ENCODE peak calls at places on chromosomes 13 and 19, in seven cellular contexts. Q is B cell, W is K562, D is HS-27A, L is T47D, R is colonic mucosa, Y is NCI-H69. S is an unnamed sample.

GRCh38 chr19:30662211-30662861 is 290.2 kb downstream of the ZNF536 start:
- DNase-seq in Q (no peak), W (no peak), D (no peak), L (no peak), R (no peak), Y (no peak), S (peak; percentile 23)

GRCh38 chr19:16637535-16637934 is 9.5 kb upstream of the MED26 start:
- DNase-seq in Q (no peak), W (no peak), D (no peak), L (no peak), R (no peak), Y (peak; percentile 93), S (peak; percentile 25)

GRCh38 chr13:98821372-98822237 is 69.1 kb upstream of the SLC15A1 start:
- DNase-seq in Q (no peak), W (no peak), D (no peak), L (no peak), R (peak; percentile 31), Y (no peak), S (no peak)

GRCh38 chr19:54521022-54521859 is 18.6 kb downstream of the LAIR2 start:
- DNase-seq in Q (no peak), W (no peak), D (no peak), L (no peak), R (no peak), Y (no peak), S (no peak)

GRCh38 chr19:6589711-6590457 is 1.1 kb downstream of the CD70 start:
- DNase-seq in Q (peak; percentile 44), W (no peak), D (no peak), L (no peak), R (no peak), Y (no peak), S (no peak)

GRCh38 chr19:40283414-40284250 is 1.5 kb downstream of the AKT2 start:
- DNase-seq in Q (no peak), W (peak; percentile 19), D (no peak), L (no peak), R (peak; percentile 31), Y (no peak), S (no peak)

GRCh38 chr13:87810920-87811344 is 139.8 kb downstream of the SLITRK5 start:
- DNase-seq in Q (no peak), W (no peak), D (no peak), L (peak; percentile 72), R (peak; percentile 16), Y (peak; percentile 64), S (peak; percentile 39)

GRCh38 chr19:17488593-17489391 is 18.5 kb downstream of the SLC27A1 start:
- DNase-seq in Q (peak; percentile 74), W (peak; percentile 97), D (no peak), L (peak; percentile 94), R (peak; percentile 94), Y (peak; percentile 97), S (peak; percentile 87)

GRCh38 chr13:35165205-35165604 is 223.1 kb downstream of the NBEA start:
- DNase-seq in Q (no peak), W (no peak), D (no peak), L (no peak), R (no peak), Y (no peak), S (no peak)

GRCh38 chr19:23776507-23777205 is 18.0 kb upstream of the ZNF681 start:
- DNase-seq in Q (no peak), W (no peak), D (no peak), L (no peak), R (no peak), Y (no peak), S (no peak)

GRCh38 chr19:18995804-18996241 is 37.5 kb downstream of the SUGP2 start:
- DNase-seq in Q (no peak), W (peak; percentile 67), D (peak; percentile 30), L (peak; percentile 37), R (peak; percentile 40), Y (peak; percentile 55), S (peak; percentile 81)

GRCh38 chr19:41307954-41308449 is 2.0 kb upstream of the CCDC97 start:
- DNase-seq in Q (no peak), W (no peak), D (no peak), L (no peak), R (no peak), Y (no peak), S (no peak)

GRCh38 chr19:52221831-52222375 is 32.1 kb downstream of the PPP2R1A start:
- DNase-seq in Q (no peak), W (no peak), D (no peak), L (no peak), R (no peak), Y (no peak), S (no peak)

GRCh38 chr13:20414475-20415287 is 111.0 kb downstream of the CRYL1 start:
- DNase-seq in Q (no peak), W (no peak), D (no peak), L (no peak), R (no peak), Y (no peak), S (no peak)

GRCh38 chr13:35720690-35721554 is 244.4 kb upstream of the MAB21L1 start:
- DNase-seq in Q (no peak), W (peak; percentile 75), D (no peak), L (peak; percentile 34), R (peak; percentile 53), Y (peak; percentile 74), S (peak; percentile 73)

GRCh38 chr13:113275387-113275786 is 21.7 kb upstream of the LAMP1 start:
- DNase-seq in Q (no peak), W (peak; percentile 65), D (peak; percentile 5), L (peak; percentile 62), R (peak; percentile 39), Y (peak; percentile 78), S (peak; percentile 82)

GRCh38 chr13:105144020-105144419 is 1391.4 kb downstream of the EFNB2 start:
- DNase-seq in Q (no peak), W (no peak), D (no peak), L (peak; percentile 4), R (no peak), Y (no peak), S (peak; percentile 39)

S was measured in SK-MEL-5.